ENCODE peak calls at places on chromosomes 4 and X, in seven cellular contexts. J is neuronal stem cell, R is mesenchymal stem cell, X is IMR-90, K is H1, E is mesendoderm, Q is trophoblast cell. F is an unnamed sample.

GRCh38 chr4:74874785-74875367 is 58.0 kb upstream of the PARM1 start:
- DNase-seq in E (peak; percentile 85), Q (peak; percentile 27), X (peak; percentile 84), R (peak; percentile 79), K (no peak), J (peak; percentile 58), F (peak; percentile 31)

GRCh38 chrX:37812110-37812509 is 32.3 kb downstream of the CYBB start:
- DNase-seq in R (no peak), Q (no peak), X (no peak), K (no peak), E (no peak), J (no peak), F (no peak)

GRCh38 chr4:123826896-123827295 is 430.3 kb downstream of the SPRY1 start:
- DNase-seq in K (no peak), J (no peak), Q (no peak), E (no peak), R (peak; percentile 49), X (peak; percentile 66), F (no peak)

GRCh38 chr4:100306018-100306417 is 115.8 kb upstream of the DDIT4L start:
- DNase-seq in E (no peak), Q (no peak), J (no peak), X (peak; percentile 47), R (peak; percentile 28), K (no peak), F (no peak)

GRCh38 chr4:71026086-71026485 is 32.6 kb downstream of the DCK start:
- DNase-seq in X (peak; percentile 90), E (no peak), J (no peak), R (peak; percentile 87), Q (no peak), K (no peak), F (no peak)

GRCh38 chr4:152634110-152634760 is 45.6 kb downstream of the TMEM154 start:
- DNase-seq in K (no peak), R (no peak), J (no peak), Q (no peak), E (no peak), X (no peak), F (no peak)

GRCh38 chrX:1242901-1243402 is 25.7 kb upstream of the CSF2RA start:
- DNase-seq in E (peak; percentile 95), J (no peak), R (no peak), Q (peak; percentile 87), X (no peak), K (no peak), F (peak; percentile 43)

GRCh38 chr4:123603165-123603564 is 206.6 kb downstream of the SPRY1 start:
- DNase-seq in J (no peak), K (no peak), X (peak; percentile 36), E (no peak), R (peak; percentile 63), Q (no peak), F (no peak)

GRCh38 chrX:103488332-103488731 is 31.0 kb downstream of the RAB40A start:
- DNase-seq in E (peak; percentile 28), K (no peak), Q (no peak), R (peak; percentile 25), X (no peak), J (no peak), F (no peak)

GRCh38 chr4:108204518-108204917 is 35.8 kb upstream of the LEF1 start:
- DNase-seq in E (no peak), R (peak; percentile 34), K (no peak), Q (no peak), X (no peak), J (no peak), F (no peak)

GRCh38 chrX:144896323-144896722 is 351.0 kb upstream of the SPANXN1 start:
- DNase-seq in J (no peak), E (peak; percentile 37), Q (no peak), K (no peak), R (peak; percentile 5), X (no peak), F (no peak)

GRCh38 chr4:78689700-78690318 is 86.3 kb upstream of the BMP2K start:
- DNase-seq in R (no peak), X (no peak), K (no peak), Q (no peak), E (no peak), J (no peak), F (no peak)

GRCh38 chr4:150308824-150309472 is 230.7 kb downstream of the DCLK2 start:
- DNase-seq in Q (peak; percentile 3), K (no peak), J (no peak), E (no peak), R (peak; percentile 40), X (peak; percentile 80), F (no peak)

GRCh38 chr4:3302164-3302785 is 9.5 kb downstream of the RGS12 start:
- DNase-seq in X (no peak), R (no peak), J (no peak), E (no peak), K (no peak), Q (no peak), F (no peak)

GRCh38 chr4:2066011-2066551 is 7.0 kb downstream of the NAT8L start:
- DNase-seq in K (no peak), X (no peak), Q (no peak), J (no peak), R (no peak), E (no peak), F (no peak)

GRCh38 chrX:4035874-4036273 is 322.4 kb upstream of the PRKX start:
- DNase-seq in K (no peak), J (no peak), E (no peak), R (no peak), X (no peak), Q (no peak), F (no peak)
- H2BK5ac ChIP-seq in K (no peak overlapping the region), J (no peak overlapping the region), E (no peak overlapping the region), R (no peak overlapping the region), X (no peak overlapping the region), Q (no peak overlapping the region), F (no peak overlapping the region)

GRCh38 chrX:100817340-100817739 is 2.9 kb upstream of the CSTF2 start:
- DNase-seq in X (no peak), J (no peak), R (no peak), E (no peak), Q (no peak), K (no peak), F (no peak)

GRCh38 chrX:100812216-100813158 is 7.7 kb upstream of the CSTF2 start:
- DNase-seq in K (no peak), E (peak; percentile 87), R (no peak), X (no peak), J (no peak), Q (no peak), F (peak; percentile 35)
- H2BK5ac ChIP-seq in K (no peak overlapping the region), E (no peak overlapping the region), R (no peak overlapping the region), X (no peak overlapping the region), J (no peak overlapping the region), Q (no peak overlapping the region), F (no peak overlapping the region)

GRCh38 chr4:38442073-38442788 is 221.8 kb upstream of the KLF3 start:
- DNase-seq in E (no peak), X (no peak), K (no peak), J (no peak), Q (no peak), R (no peak), F (no peak)
- H2BK5ac ChIP-seq in E (no peak overlapping the region), X (no peak overlapping the region), K (no peak overlapping the region), J (no peak overlapping the region), Q (no peak overlapping the region), R (no peak overlapping the region), F (no peak overlapping the region)

GRCh38 chr4:72119946-72120345 is 88.1 kb downstream of the NPFFR2 start:
- DNase-seq in J (no peak), R (peak; percentile 46), X (no peak), K (no peak), E (peak; percentile 33), Q (no peak), F (no peak)

GRCh38 chr4:72112514-72113156 is 80.8 kb downstream of the NPFFR2 start:
- DNase-seq in R (peak; percentile 94), E (peak; percentile 91), X (peak; percentile 76), K (no peak), J (no peak), Q (peak; percentile 78), F (no peak)

DNA sequence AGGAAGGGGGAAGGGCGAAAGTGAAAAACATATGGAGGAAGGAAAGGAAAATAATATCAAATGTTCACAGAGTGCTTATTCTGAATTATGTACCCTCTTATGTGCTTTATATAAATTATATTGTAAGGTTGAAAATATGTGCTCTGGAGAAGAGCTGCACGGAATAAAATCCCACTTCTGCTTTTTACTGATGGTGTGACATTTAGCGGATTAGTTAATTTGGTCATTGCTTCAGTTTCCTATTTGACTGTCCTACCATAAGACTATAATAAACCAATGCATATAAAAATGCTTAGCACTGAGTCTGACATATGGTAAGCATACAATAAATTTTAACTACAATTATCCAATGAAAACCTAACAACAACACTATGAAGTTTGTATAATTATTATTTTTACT is 86.2 kb downstream of the NPFFR2 start:
- DNase-seq in X (no peak), R (no peak), J (no peak), K (no peak), E (no peak), Q (no peak), F (no peak)
- H2BK5ac ChIP-seq in X (no peak overlapping the region), R (no peak overlapping the region), J (no peak overlapping the region), K (no peak overlapping the region), E (no peak overlapping the region), Q (no peak overlapping the region), F (no peak overlapping the region)